ENCODE peak calls at places on chromosomes 6 and 20, in ten cellular contexts. One of them, this sample, is unnamed.

GRCh38 chr6:131782764-131783163 is 25.1 kb upstream of the ENPP1 start:
- DNase-seq in putamen: no peak
- DNase-seq in mammary epithelial cell: no peak
- DNase-seq in activated naive CD4-positive, alpha-beta T cell: no peak
- DNase-seq in stimulated activated CD4-positive, alpha-beta T cell treated with anti-CD3 and anti-CD28 coated beads, TNF-alpha, amount 100 ng/mL, for 24 hours: no peak
- DNase-seq in mesothelial cell of epicardium: no peak
- DNase-seq in retina: no peak
- DNase-seq in islet precursor cell: no peak
- DNase-seq in BE2C: no peak
- DNase-seq in KG1: no peak
- DNase-seq in this sample: no peak

GRCh38 chr6:138560130-138560850 is 61.0 kb upstream of the NHSL1 start:
- DNase-seq in putamen: no peak
- DNase-seq in mammary epithelial cell: no peak
- DNase-seq in activated naive CD4-positive, alpha-beta T cell: no peak
- DNase-seq in stimulated activated CD4-positive, alpha-beta T cell treated with anti-CD3 and anti-CD28 coated beads, TNF-alpha, amount 100 ng/mL, for 24 hours: no peak
- DNase-seq in mesothelial cell of epicardium: no peak
- DNase-seq in retina: no peak
- DNase-seq in islet precursor cell: peak; percentile 75
- DNase-seq in BE2C: no peak
- DNase-seq in KG1: no peak
- DNase-seq in this sample: no peak

GRCh38 chr6:79313254-79313653 is 78.8 kb upstream of the HMGN3 start:
- DNase-seq in putamen: peak; percentile 49
- DNase-seq in mammary epithelial cell: peak; percentile 95
- DNase-seq in activated naive CD4-positive, alpha-beta T cell: no peak
- DNase-seq in stimulated activated CD4-positive, alpha-beta T cell treated with anti-CD3 and anti-CD28 coated beads, TNF-alpha, amount 100 ng/mL, for 24 hours: no peak
- DNase-seq in mesothelial cell of epicardium: no peak
- DNase-seq in retina: no peak
- DNase-seq in islet precursor cell: no peak
- DNase-seq in BE2C: no peak
- DNase-seq in KG1: no peak
- DNase-seq in this sample: no peak

GRCh38 chr20:48482790-48483189 is 345.0 kb downstream of the PREX1 start:
- DNase-seq in putamen: no peak
- DNase-seq in mammary epithelial cell: no peak
- DNase-seq in activated naive CD4-positive, alpha-beta T cell: no peak
- DNase-seq in stimulated activated CD4-positive, alpha-beta T cell treated with anti-CD3 and anti-CD28 coated beads, TNF-alpha, amount 100 ng/mL, for 24 hours: no peak
- DNase-seq in mesothelial cell of epicardium: no peak
- DNase-seq in retina: no peak
- DNase-seq in islet precursor cell: no peak
- DNase-seq in BE2C: no peak
- DNase-seq in KG1: no peak
- DNase-seq in this sample: no peak

GRCh38 chr6:119073307-119074051 is 5.0 kb downstream of the FAM184A start:
- DNase-seq in putamen: no peak
- DNase-seq in mammary epithelial cell: no peak
- DNase-seq in activated naive CD4-positive, alpha-beta T cell: no peak
- DNase-seq in stimulated activated CD4-positive, alpha-beta T cell treated with anti-CD3 and anti-CD28 coated beads, TNF-alpha, amount 100 ng/mL, for 24 hours: no peak
- DNase-seq in mesothelial cell of epicardium: no peak
- DNase-seq in retina: no peak
- DNase-seq in islet precursor cell: no peak
- DNase-seq in BE2C: no peak
- DNase-seq in KG1: no peak
- DNase-seq in this sample: no peak

GRCh38 chr6:157587127-157587729 is 206.2 kb downstream of the ZDHHC14 start:
- DNase-seq in putamen: no peak
- DNase-seq in mammary epithelial cell: no peak
- DNase-seq in activated naive CD4-positive, alpha-beta T cell: no peak
- DNase-seq in stimulated activated CD4-positive, alpha-beta T cell treated with anti-CD3 and anti-CD28 coated beads, TNF-alpha, amount 100 ng/mL, for 24 hours: no peak
- DNase-seq in mesothelial cell of epicardium: no peak
- DNase-seq in retina: no peak
- DNase-seq in islet precursor cell: peak; percentile 19
- DNase-seq in BE2C: no peak
- DNase-seq in KG1: no peak
- DNase-seq in this sample: no peak

GRCh38 chr6:10033223-10033829 is 381.5 kb downstream of the TFAP2A start:
- DNase-seq in putamen: no peak
- DNase-seq in mammary epithelial cell: no peak
- DNase-seq in activated naive CD4-positive, alpha-beta T cell: no peak
- DNase-seq in stimulated activated CD4-positive, alpha-beta T cell treated with anti-CD3 and anti-CD28 coated beads, TNF-alpha, amount 100 ng/mL, for 24 hours: no peak
- DNase-seq in mesothelial cell of epicardium: no peak
- DNase-seq in retina: peak; percentile 65
- DNase-seq in islet precursor cell: peak; percentile 87
- DNase-seq in BE2C: no peak
- DNase-seq in KG1: no peak
- DNase-seq in this sample: no peak

GRCh38 chr6:42441059-42441471 is 10.7 kb downstream of the TRERF1 start:
- DNase-seq in putamen: no peak
- DNase-seq in mammary epithelial cell: no peak
- DNase-seq in activated naive CD4-positive, alpha-beta T cell: no peak
- DNase-seq in stimulated activated CD4-positive, alpha-beta T cell treated with anti-CD3 and anti-CD28 coated beads, TNF-alpha, amount 100 ng/mL, for 24 hours: no peak
- DNase-seq in mesothelial cell of epicardium: no peak
- DNase-seq in retina: peak; percentile 68
- DNase-seq in islet precursor cell: no peak
- DNase-seq in BE2C: no peak
- DNase-seq in KG1: no peak
- DNase-seq in this sample: no peak

GRCh38 chr6:143232849-143233248 is 172.2 kb downstream of the AIG1 start:
- DNase-seq in putamen: no peak
- DNase-seq in mammary epithelial cell: peak; percentile 20
- DNase-seq in activated naive CD4-positive, alpha-beta T cell: no peak
- DNase-seq in stimulated activated CD4-positive, alpha-beta T cell treated with anti-CD3 and anti-CD28 coated beads, TNF-alpha, amount 100 ng/mL, for 24 hours: no peak
- DNase-seq in mesothelial cell of epicardium: no peak
- DNase-seq in retina: no peak
- DNase-seq in islet precursor cell: peak; percentile 69
- DNase-seq in BE2C: peak; percentile 58
- DNase-seq in KG1: no peak
- DNase-seq in this sample: no peak

GRCh38 chr20:43945391-43946205 is 30.9 kb downstream of the TOX2 start:
- DNase-seq in putamen: no peak
- DNase-seq in mammary epithelial cell: no peak
- DNase-seq in activated naive CD4-positive, alpha-beta T cell: no peak
- DNase-seq in stimulated activated CD4-positive, alpha-beta T cell treated with anti-CD3 and anti-CD28 coated beads, TNF-alpha, amount 100 ng/mL, for 24 hours: no peak
- DNase-seq in mesothelial cell of epicardium: no peak
- DNase-seq in retina: no peak
- DNase-seq in islet precursor cell: no peak
- DNase-seq in BE2C: no peak
- DNase-seq in KG1: no peak
- DNase-seq in this sample: no peak

GRCh38 chr6:151376440-151376839 is 14.9 kb downstream of the ZBTB2 start:
- DNase-seq in putamen: no peak
- DNase-seq in mammary epithelial cell: no peak
- DNase-seq in activated naive CD4-positive, alpha-beta T cell: no peak
- DNase-seq in stimulated activated CD4-positive, alpha-beta T cell treated with anti-CD3 and anti-CD28 coated beads, TNF-alpha, amount 100 ng/mL, for 24 hours: no peak
- DNase-seq in mesothelial cell of epicardium: no peak
- DNase-seq in retina: no peak
- DNase-seq in islet precursor cell: no peak
- DNase-seq in BE2C: no peak
- DNase-seq in KG1: no peak
- DNase-seq in this sample: no peak

GRCh38 chr6:109853426-109853825 is 124.7 kb upstream of the GPR6 start:
- DNase-seq in putamen: no peak
- DNase-seq in mammary epithelial cell: no peak
- DNase-seq in activated naive CD4-positive, alpha-beta T cell: no peak
- DNase-seq in stimulated activated CD4-positive, alpha-beta T cell treated with anti-CD3 and anti-CD28 coated beads, TNF-alpha, amount 100 ng/mL, for 24 hours: no peak
- DNase-seq in mesothelial cell of epicardium: no peak
- DNase-seq in retina: no peak
- DNase-seq in islet precursor cell: no peak
- DNase-seq in BE2C: no peak
- DNase-seq in KG1: no peak
- DNase-seq in this sample: no peak

GRCh38 chr20:15902493-15902892 is 670.8 kb downstream of the KIF16B start:
- DNase-seq in putamen: no peak
- DNase-seq in mammary epithelial cell: no peak
- DNase-seq in activated naive CD4-positive, alpha-beta T cell: no peak
- DNase-seq in stimulated activated CD4-positive, alpha-beta T cell treated with anti-CD3 and anti-CD28 coated beads, TNF-alpha, amount 100 ng/mL, for 24 hours: no peak
- DNase-seq in mesothelial cell of epicardium: no peak
- DNase-seq in retina: no peak
- DNase-seq in islet precursor cell: peak; percentile 61
- DNase-seq in BE2C: peak; percentile 75
- DNase-seq in KG1: no peak
- DNase-seq in this sample: no peak

GRCh38 chr20:59765599-59766177 is 161.3 kb downstream of the PHACTR3 start:
- DNase-seq in putamen: no peak
- DNase-seq in mammary epithelial cell: peak; percentile 24
- DNase-seq in activated naive CD4-positive, alpha-beta T cell: no peak
- DNase-seq in stimulated activated CD4-positive, alpha-beta T cell treated with anti-CD3 and anti-CD28 coated beads, TNF-alpha, amount 100 ng/mL, for 24 hours: no peak
- DNase-seq in mesothelial cell of epicardium: no peak
- DNase-seq in retina: no peak
- DNase-seq in islet precursor cell: peak; percentile 60
- DNase-seq in BE2C: no peak
- DNase-seq in KG1: no peak
- DNase-seq in this sample: no peak

GRCh38 chr20:35652641-35653429 is 11.9 kb downstream of the CPNE1 start:
- DNase-seq in putamen: no peak
- DNase-seq in mammary epithelial cell: no peak
- DNase-seq in activated naive CD4-positive, alpha-beta T cell: no peak
- DNase-seq in stimulated activated CD4-positive, alpha-beta T cell treated with anti-CD3 and anti-CD28 coated beads, TNF-alpha, amount 100 ng/mL, for 24 hours: no peak
- DNase-seq in mesothelial cell of epicardium: no peak
- DNase-seq in retina: no peak
- DNase-seq in islet precursor cell: no peak
- DNase-seq in BE2C: no peak
- DNase-seq in KG1: no peak
- DNase-seq in this sample: no peak

GRCh38 chr6:15039136-15039535 is 206.7 kb upstream of the JARID2 start:
- DNase-seq in putamen: no peak
- DNase-seq in mammary epithelial cell: no peak
- DNase-seq in activated naive CD4-positive, alpha-beta T cell: no peak
- DNase-seq in stimulated activated CD4-positive, alpha-beta T cell treated with anti-CD3 and anti-CD28 coated beads, TNF-alpha, amount 100 ng/mL, for 24 hours: no peak
- DNase-seq in mesothelial cell of epicardium: no peak
- DNase-seq in retina: no peak
- DNase-seq in islet precursor cell: no peak
- DNase-seq in BE2C: no peak
- DNase-seq in KG1: no peak
- DNase-seq in this sample: no peak

GRCh38 chr6:121963826-121964225 is 435.6 kb upstream of the HSF2 start:
- DNase-seq in putamen: no peak
- DNase-seq in mammary epithelial cell: no peak
- DNase-seq in activated naive CD4-positive, alpha-beta T cell: no peak
- DNase-seq in stimulated activated CD4-positive, alpha-beta T cell treated with anti-CD3 and anti-CD28 coated beads, TNF-alpha, amount 100 ng/mL, for 24 hours: no peak
- DNase-seq in mesothelial cell of epicardium: no peak
- DNase-seq in retina: no peak
- DNase-seq in islet precursor cell: no peak
- DNase-seq in BE2C: no peak
- DNase-seq in KG1: no peak
- DNase-seq in this sample: no peak

GRCh38 chr20:48614593-48615274 is 213.1 kb downstream of the PREX1 start:
- DNase-seq in putamen: no peak
- DNase-seq in mammary epithelial cell: peak; percentile 46
- DNase-seq in activated naive CD4-positive, alpha-beta T cell: no peak
- DNase-seq in stimulated activated CD4-positive, alpha-beta T cell treated with anti-CD3 and anti-CD28 coated beads, TNF-alpha, amount 100 ng/mL, for 24 hours: no peak
- DNase-seq in mesothelial cell of epicardium: no peak
- DNase-seq in retina: no peak
- DNase-seq in islet precursor cell: peak; percentile 68
- DNase-seq in BE2C: no peak
- DNase-seq in KG1: no peak
- DNase-seq in this sample: no peak

GRCh38 chr20:891121-892080 is 24.7 kb downstream of the ANGPT4 start:
- DNase-seq in putamen: peak; percentile 17
- DNase-seq in mammary epithelial cell: peak; percentile 51
- DNase-seq in activated naive CD4-positive, alpha-beta T cell: no peak
- DNase-seq in stimulated activated CD4-positive, alpha-beta T cell treated with anti-CD3 and anti-CD28 coated beads, TNF-alpha, amount 100 ng/mL, for 24 hours: no peak
- DNase-seq in mesothelial cell of epicardium: no peak
- DNase-seq in retina: peak; percentile 80
- DNase-seq in islet precursor cell: no peak
- DNase-seq in BE2C: no peak
- DNase-seq in KG1: no peak
- DNase-seq in this sample: no peak

GRCh38 chr6:3405679-3406078 is 51.2 kb downstream of the SLC22A23 start:
- DNase-seq in putamen: no peak
- DNase-seq in mammary epithelial cell: peak; percentile 70
- DNase-seq in activated naive CD4-positive, alpha-beta T cell: no peak
- DNase-seq in stimulated activated CD4-positive, alpha-beta T cell treated with anti-CD3 and anti-CD28 coated beads, TNF-alpha, amount 100 ng/mL, for 24 hours: no peak
- DNase-seq in mesothelial cell of epicardium: no peak
- DNase-seq in retina: no peak
- DNase-seq in islet precursor cell: no peak
- DNase-seq in BE2C: no peak
- DNase-seq in KG1: no peak
- DNase-seq in this sample: no peak

GRCh38 chr6:38792356-38792755 is 77.2 kb downstream of the DNAH8 start:
- DNase-seq in putamen: no peak
- DNase-seq in mammary epithelial cell: no peak
- DNase-seq in activated naive CD4-positive, alpha-beta T cell: no peak
- DNase-seq in stimulated activated CD4-positive, alpha-beta T cell treated with anti-CD3 and anti-CD28 coated beads, TNF-alpha, amount 100 ng/mL, for 24 hours: no peak
- DNase-seq in mesothelial cell of epicardium: no peak
- DNase-seq in retina: no peak
- DNase-seq in islet precursor cell: no peak
- DNase-seq in BE2C: no peak
- DNase-seq in KG1: no peak
- DNase-seq in this sample: no peak

GRCh38 chr6:163962627-163963117 is 548.2 kb downstream of the QKI start:
- DNase-seq in putamen: no peak
- DNase-seq in mammary epithelial cell: no peak
- DNase-seq in activated naive CD4-positive, alpha-beta T cell: no peak
- DNase-seq in stimulated activated CD4-positive, alpha-beta T cell treated with anti-CD3 and anti-CD28 coated beads, TNF-alpha, amount 100 ng/mL, for 24 hours: no peak
- DNase-seq in mesothelial cell of epicardium: no peak
- DNase-seq in retina: no peak
- DNase-seq in islet precursor cell: no peak
- DNase-seq in BE2C: no peak
- DNase-seq in KG1: no peak
- DNase-seq in this sample: no peak

GRCh38 chr20:46255440-46256104 is 52.7 kb downstream of the CDH22 start:
- DNase-seq in putamen: peak; percentile 39
- DNase-seq in mammary epithelial cell: peak; percentile 89
- DNase-seq in activated naive CD4-positive, alpha-beta T cell: peak; percentile 24
- DNase-seq in stimulated activated CD4-positive, alpha-beta T cell treated with anti-CD3 and anti-CD28 coated beads, TNF-alpha, amount 100 ng/mL, for 24 hours: no peak
- DNase-seq in mesothelial cell of epicardium: peak; percentile 94
- DNase-seq in retina: no peak
- DNase-seq in islet precursor cell: no peak
- DNase-seq in BE2C: peak; percentile 95
- DNase-seq in KG1: no peak
- DNase-seq in this sample: peak; percentile 84

GRCh38 chr6:31586013-31586412 is at the start of gene LST1:
- DNase-seq in putamen: no peak
- DNase-seq in mammary epithelial cell: no peak
- DNase-seq in activated naive CD4-positive, alpha-beta T cell: no peak
- DNase-seq in stimulated activated CD4-positive, alpha-beta T cell treated with anti-CD3 and anti-CD28 coated beads, TNF-alpha, amount 100 ng/mL, for 24 hours: no peak
- DNase-seq in mesothelial cell of epicardium: no peak
- DNase-seq in retina: no peak
- DNase-seq in islet precursor cell: no peak
- DNase-seq in BE2C: no peak
- DNase-seq in KG1: peak; percentile 90
- DNase-seq in this sample: no peak

GRCh38 chr6:119071576-119071975 is 6.9 kb downstream of the FAM184A start:
- DNase-seq in putamen: no peak
- DNase-seq in mammary epithelial cell: no peak
- DNase-seq in activated naive CD4-positive, alpha-beta T cell: no peak
- DNase-seq in stimulated activated CD4-positive, alpha-beta T cell treated with anti-CD3 and anti-CD28 coated beads, TNF-alpha, amount 100 ng/mL, for 24 hours: no peak
- DNase-seq in mesothelial cell of epicardium: no peak
- DNase-seq in retina: no peak
- DNase-seq in islet precursor cell: no peak
- DNase-seq in BE2C: no peak
- DNase-seq in KG1: no peak
- DNase-seq in this sample: no peak

GRCh38 chr6:44226368-44227137 is 3.2 kb downstream of the SLC29A1 start:
- DNase-seq in putamen: no peak
- DNase-seq in mammary epithelial cell: no peak
- DNase-seq in activated naive CD4-positive, alpha-beta T cell: no peak
- DNase-seq in stimulated activated CD4-positive, alpha-beta T cell treated with anti-CD3 and anti-CD28 coated beads, TNF-alpha, amount 100 ng/mL, for 24 hours: no peak
- DNase-seq in mesothelial cell of epicardium: no peak
- DNase-seq in retina: peak; percentile 46
- DNase-seq in islet precursor cell: peak; percentile 54
- DNase-seq in BE2C: peak; percentile 67
- DNase-seq in KG1: no peak
- DNase-seq in this sample: no peak

GRCh38 chr6:7468382-7469081 is 72.9 kb upstream of the DSP start:
- DNase-seq in putamen: peak; percentile 88
- DNase-seq in mammary epithelial cell: peak; percentile 54
- DNase-seq in activated naive CD4-positive, alpha-beta T cell: no peak
- DNase-seq in stimulated activated CD4-positive, alpha-beta T cell treated with anti-CD3 and anti-CD28 coated beads, TNF-alpha, amount 100 ng/mL, for 24 hours: no peak
- DNase-seq in mesothelial cell of epicardium: no peak
- DNase-seq in retina: no peak
- DNase-seq in islet precursor cell: peak; percentile 86
- DNase-seq in BE2C: peak; percentile 60
- DNase-seq in KG1: no peak
- DNase-seq in this sample: no peak

GRCh38 chr6:3540980-3541379 is 84.1 kb upstream of the SLC22A23 start:
- DNase-seq in putamen: no peak
- DNase-seq in mammary epithelial cell: no peak
- DNase-seq in activated naive CD4-positive, alpha-beta T cell: no peak
- DNase-seq in stimulated activated CD4-positive, alpha-beta T cell treated with anti-CD3 and anti-CD28 coated beads, TNF-alpha, amount 100 ng/mL, for 24 hours: no peak
- DNase-seq in mesothelial cell of epicardium: no peak
- DNase-seq in retina: no peak
- DNase-seq in islet precursor cell: peak; percentile 49
- DNase-seq in BE2C: no peak
- DNase-seq in KG1: no peak
- DNase-seq in this sample: no peak

This sample was measured in NCI-H1694 treated with DMSO at 0.1 percent for 48 hours.